ENCODE peak calls at places on chromosomes 1 and 21, in eight cellular contexts. V is suprapubic skin, H is IMR-90, R is A549, I is K562, C is Peyer's patch, B is testis, U is breast epithelium. E is an unnamed sample.

GRCh38 chr1:172671591-172671990 is 12.7 kb downstream of the FASLG start:
- DNase-seq in B (no peak), H (peak; percentile 55), I (no peak), R (peak; percentile 13), C (no peak), U (no peak), V (no peak), E (no peak)

GRCh38 chr1:181592261-181592859 is 109.0 kb downstream of the CACNA1E start:
- DNase-seq in R (no peak), H (no peak), V (no peak), I (no peak), B (no peak), U (no peak), C (no peak), E (no peak)

GRCh38 chr1:99328171-99328570 is 63.9 kb downstream of the PLPPR4 start:
- DNase-seq in I (no peak), C (no peak), H (no peak), B (no peak), V (no peak), U (no peak), R (no peak), E (no peak)

GRCh38 chr1:31004231-31004621 is 61.3 kb downstream of the PUM1 start:
- DNase-seq in R (no peak), V (no peak), U (no peak), C (no peak), B (no peak), I (no peak), H (no peak), E (no peak)

GRCh38 chr1:43444827-43445225 is 8.9 kb downstream of the HYI start:
- DNase-seq in R (no peak), I (peak; percentile 69), H (no peak), V (peak; percentile 35), B (no peak), C (no peak), U (no peak), E (no peak)

GRCh38 chr1:974687-975328 is 7.1 kb downstream of the PERM1 start:
- DNase-seq in I (no peak), U (no peak), V (no peak), R (no peak), B (no peak), H (no peak), C (no peak), E (no peak)

GRCh38 chr1:218585565-218586184 is 240.5 kb downstream of the TGFB2 start:
- DNase-seq in V (no peak), I (no peak), B (no peak), U (no peak), R (peak; percentile 95), C (no peak), H (peak; percentile 86), E (peak; percentile 46)

GRCh38 chr1:153608742-153609584 is 4.0 kb downstream of the S100A16 start:
- DNase-seq in B (peak; percentile 93), U (peak; percentile 79), H (peak; percentile 95), V (peak; percentile 85), C (peak; percentile 94), I (peak; percentile 90), R (peak; percentile 88), E (peak; percentile 53)

GRCh38 chr1:209435654-209436566 is 147.6 kb upstream of the CAMK1G start:
- DNase-seq in U (peak; percentile 85), C (peak; percentile 58), H (peak; percentile 77), V (peak; percentile 79), R (peak; percentile 77), B (peak; percentile 75), I (peak; percentile 69), E (peak; percentile 84)

GRCh38 chr1:117861694-117862093 is 67.7 kb downstream of the GDAP2 start:
- DNase-seq in C (no peak), I (no peak), H (no peak), U (no peak), V (no peak), B (no peak), R (no peak), E (no peak)

GRCh38 chr1:244353572-244354091 is 98.1 kb downstream of the ADSS2 start:
- DNase-seq in B (no peak), V (peak; percentile 81), C (no peak), I (peak; percentile 92), H (peak; percentile 97), U (no peak), R (peak; percentile 83), E (peak; percentile 62)

GRCh38 chr1:55716151-55716550 is 501.0 kb upstream of the USP24 start:
- DNase-seq in I (no peak), B (peak; percentile 56), V (no peak), U (no peak), R (no peak), H (peak; percentile 61), C (no peak), E (no peak)

GRCh38 chr1:244296447-244296846 is 155.3 kb downstream of the ADSS2 start:
- DNase-seq in C (no peak), U (no peak), B (no peak), I (peak; percentile 50), R (no peak), V (no peak), H (no peak), E (no peak)

GRCh38 chr1:212951058-212951923 is 950 bp downstream of the VASH2 start:
- DNase-seq in I (no peak), U (no peak), C (no peak), B (no peak), R (no peak), V (no peak), H (no peak), E (no peak)

GRCh38 chr1:164803366-164803765 is 244.4 kb downstream of the PBX1 start:
- DNase-seq in R (no peak), U (no peak), B (no peak), I (no peak), V (no peak), H (no peak), C (no peak), E (no peak)

DNA sequence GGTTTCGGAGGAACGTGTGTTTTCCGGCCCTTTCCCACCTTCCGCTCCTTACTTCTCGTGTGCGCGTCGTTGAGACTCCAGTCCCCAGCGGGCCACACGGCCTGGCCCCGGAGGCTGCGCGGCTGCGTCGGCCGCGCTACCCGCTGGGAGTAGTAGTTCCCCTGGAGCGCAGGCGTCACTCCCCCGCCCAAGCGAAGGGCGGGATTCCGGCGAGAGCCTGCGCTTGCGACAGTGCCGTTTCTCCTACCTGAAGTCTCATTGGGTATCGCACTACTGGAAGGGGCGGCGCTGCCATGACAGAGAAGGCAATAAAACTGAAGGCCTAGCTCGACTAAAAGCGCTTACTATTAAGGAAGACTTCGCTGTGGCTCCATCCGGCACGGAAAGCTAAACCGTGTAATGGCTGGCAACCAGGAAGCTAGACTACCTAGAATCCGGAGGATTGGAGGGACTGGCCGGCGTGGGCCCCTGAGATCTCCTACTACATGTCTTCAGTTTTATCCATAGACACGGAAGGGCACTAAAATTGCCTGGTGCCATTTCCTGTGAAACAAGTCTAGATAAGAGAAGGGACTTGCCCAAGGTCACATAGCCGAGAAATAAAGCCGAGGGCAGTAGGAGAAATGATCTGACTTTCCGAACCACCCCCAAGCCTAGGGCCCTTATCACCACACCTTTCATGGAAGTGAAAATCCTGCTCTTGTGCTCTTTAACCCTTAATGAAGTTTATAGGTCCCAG is 798 bp upstream of the TMEM69 start:
- DNase-seq in B (peak; percentile 98), H (peak; percentile 99), V (peak; percentile 98), R (peak; percentile 97), C (peak; percentile 97), U (peak; percentile 96), I (peak; percentile 100), E (peak; percentile 98)
- TF ChIP-seq POLR2A in B (peak; percentile 78), H (peak; percentile 84), V (peak; percentile 98), R (peak; percentile 28), C (peak; percentile 94), U (peak; percentile 85), I (peak; percentile 99), E (peak; percentile 75)

GRCh38 chr21:44801468-44802395 is at the start of gene UBE2G2:
- DNase-seq in B (peak; percentile 83), V (peak; percentile 86), H (peak; percentile 65), U (peak; percentile 76), C (peak; percentile 91), R (peak; percentile 75), I (peak; percentile 94), E (peak; percentile 73)
- TF ChIP-seq POLR2A in B (no peak), V (peak; percentile 40), H (peak; percentile 39), U (no peak), C (peak; percentile 44), R (no peak), I (peak; percentile 96), E (peak; percentile 75)

DNA sequence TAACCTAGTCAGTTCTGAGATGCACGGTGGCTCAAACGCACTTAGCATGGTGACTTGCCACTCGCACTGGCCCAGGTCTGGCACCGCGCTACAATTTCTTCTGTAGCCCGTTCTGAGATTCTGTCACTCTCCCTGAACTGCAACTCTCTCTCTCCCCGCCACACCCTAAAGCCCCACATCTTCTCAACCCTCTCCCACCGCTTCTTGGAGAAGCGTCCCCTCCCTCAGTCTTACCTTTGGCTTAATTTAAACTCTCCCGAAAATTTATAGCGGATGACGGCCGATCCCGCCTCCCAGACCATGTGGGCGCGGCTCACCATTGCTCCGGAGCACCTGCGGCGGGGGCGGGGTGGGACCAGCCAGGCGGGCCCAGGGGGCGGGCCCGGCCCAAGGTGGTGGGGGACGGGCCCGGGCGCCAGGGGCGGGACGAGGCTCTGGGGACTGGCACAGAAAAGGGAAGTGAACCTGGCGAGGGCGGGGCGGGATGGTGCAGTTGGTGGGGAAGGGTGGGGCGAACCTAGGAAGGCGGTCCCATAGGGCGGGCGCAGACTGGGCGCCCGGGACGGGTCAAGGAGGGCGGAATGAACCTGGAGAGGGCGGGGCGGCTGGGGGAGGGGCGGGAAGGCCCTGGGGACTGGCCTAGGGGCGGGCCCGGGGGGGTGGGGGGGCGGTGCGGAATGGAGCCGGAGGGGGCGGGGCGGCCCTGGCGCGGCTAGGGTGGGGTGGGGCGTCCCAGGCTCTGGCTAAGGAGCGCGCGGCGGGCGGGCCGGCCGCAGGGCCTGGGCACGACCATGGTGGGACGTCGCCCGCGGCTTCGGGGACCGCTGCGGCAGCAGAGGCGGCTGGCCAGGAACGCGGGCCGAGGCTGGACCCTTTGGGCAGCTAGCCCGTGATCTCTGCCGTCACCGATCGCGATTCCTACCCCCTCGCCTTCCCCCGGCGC is at the start of gene MAP3K21:
- DNase-seq in H (no peak), I (peak; percentile 81), U (peak; percentile 91), R (peak; percentile 97), V (peak; percentile 92), B (peak; percentile 96), C (peak; percentile 99), E (peak; percentile 99)
- TF ChIP-seq POLR2A in H (no peak), I (no peak), U (no peak), R (peak; percentile 93), V (no peak), B (no peak), C (peak; percentile 80), E (peak; percentile 80)

GRCh38 chr1:151342562-151342961 is 4.5 kb downstream of the RFX5 start:
- DNase-seq in H (no peak), B (no peak), I (no peak), U (no peak), R (no peak), C (no peak), V (no peak), E (peak; percentile 72)

GRCh38 chr1:151346082-151346768 is 827 bp downstream of the RFX5 start:
- DNase-seq in H (no peak), I (peak; percentile 44), R (no peak), U (no peak), V (no peak), C (no peak), B (no peak), E (no peak)

GRCh38 chr1:151342021-151342420 is 5.0 kb downstream of the RFX5 start:
- DNase-seq in U (no peak), C (no peak), H (no peak), B (no peak), I (no peak), V (no peak), R (no peak), E (no peak)

GRCh38 chr1:151343587-151343986 is 3.5 kb downstream of the RFX5 start:
- DNase-seq in C (no peak), B (no peak), R (no peak), I (no peak), H (no peak), U (no peak), V (no peak), E (no peak)

GRCh38 chr1:151340870-151341754 is 5.9 kb downstream of the RFX5 start:
- DNase-seq in C (no peak), U (no peak), V (no peak), B (peak; percentile 53), R (peak; percentile 84), I (peak; percentile 89), H (peak; percentile 86), E (peak; percentile 42)
- TF ChIP-seq POLR2A in C (no peak), U (no peak), V (no peak), B (no peak), R (no peak), I (no peak), H (no peak), E (no peak)